ENCODE peak calls at places on chromosomes 6 and 20, in seven cellular contexts. R, J, T, O, Y, F and D are unnamed samples.

GRCh38 chr6:11618533-11618932 is 81.0 kb downstream of the TMEM170B start:
- DNase-seq in Y (no peak), F (no peak), T (no peak), J (no peak), R (no peak), O (no peak), D (no peak)

GRCh38 chr6:139680819-139681218 is 306.4 kb upstream of the CITED2 start:
- DNase-seq in T (peak; percentile 39), J (no peak), F (no peak), R (no peak), O (no peak), Y (no peak), D (no peak)

GRCh38 chr6:53313784-53314382 is 34.9 kb downstream of the ELOVL5 start:
- DNase-seq in Y (peak; percentile 27), F (no peak), J (no peak), O (no peak), T (no peak), R (no peak), D (no peak)

GRCh38 chr20:57118107-57118769 is 148.2 kb downstream of the BMP7 start:
- DNase-seq in Y (peak; percentile 59), T (no peak), J (no peak), R (no peak), O (no peak), F (no peak), D (no peak)

GRCh38 chr6:42166444-42167141 is 6.6 kb upstream of the GUCA1A start:
- DNase-seq in Y (peak; percentile 95), J (peak; percentile 77), F (peak; percentile 70), R (peak; percentile 59), T (peak; percentile 95), O (peak; percentile 78), D (peak; percentile 76)

GRCh38 chr20:5996765-5997164 is 46.3 kb downstream of the MCM8 start:
- DNase-seq in F (no peak), J (peak; percentile 22), O (no peak), T (no peak), R (no peak), Y (no peak), D (no peak)

GRCh38 chr6:44002591-44003344 is 124.5 kb downstream of the MRPL14 start:
- DNase-seq in Y (no peak), J (peak; percentile 70), F (peak; percentile 51), O (no peak), T (peak; percentile 88), R (peak; percentile 43), D (peak; percentile 90)

GRCh38 chr6:78910611-78911134 is 43.3 kb downstream of the IRAK1BP1 start:
- DNase-seq in R (no peak), F (no peak), J (peak; percentile 16), O (no peak), Y (no peak), T (no peak), D (peak; percentile 5)

GRCh38 chr6:13574149-13574570 is 241 bp upstream of the SIRT5 start:
- DNase-seq in R (peak; percentile 96), F (peak; percentile 94), O (peak; percentile 69), J (peak; percentile 94), Y (peak; percentile 99), T (peak; percentile 98), D (peak; percentile 95)

GRCh38 chr20:18657575-18657974 is 69.7 kb downstream of the DTD1 start:
- DNase-seq in Y (no peak), T (no peak), J (no peak), F (no peak), O (no peak), R (no peak), D (no peak)

GRCh38 chr6:43120938-43121913 is 45.1 kb downstream of the PTK7 start:
- DNase-seq in R (no peak), F (peak; percentile 41), Y (no peak), J (peak; percentile 41), O (no peak), T (peak; percentile 37), D (peak; percentile 42)

DNA sequence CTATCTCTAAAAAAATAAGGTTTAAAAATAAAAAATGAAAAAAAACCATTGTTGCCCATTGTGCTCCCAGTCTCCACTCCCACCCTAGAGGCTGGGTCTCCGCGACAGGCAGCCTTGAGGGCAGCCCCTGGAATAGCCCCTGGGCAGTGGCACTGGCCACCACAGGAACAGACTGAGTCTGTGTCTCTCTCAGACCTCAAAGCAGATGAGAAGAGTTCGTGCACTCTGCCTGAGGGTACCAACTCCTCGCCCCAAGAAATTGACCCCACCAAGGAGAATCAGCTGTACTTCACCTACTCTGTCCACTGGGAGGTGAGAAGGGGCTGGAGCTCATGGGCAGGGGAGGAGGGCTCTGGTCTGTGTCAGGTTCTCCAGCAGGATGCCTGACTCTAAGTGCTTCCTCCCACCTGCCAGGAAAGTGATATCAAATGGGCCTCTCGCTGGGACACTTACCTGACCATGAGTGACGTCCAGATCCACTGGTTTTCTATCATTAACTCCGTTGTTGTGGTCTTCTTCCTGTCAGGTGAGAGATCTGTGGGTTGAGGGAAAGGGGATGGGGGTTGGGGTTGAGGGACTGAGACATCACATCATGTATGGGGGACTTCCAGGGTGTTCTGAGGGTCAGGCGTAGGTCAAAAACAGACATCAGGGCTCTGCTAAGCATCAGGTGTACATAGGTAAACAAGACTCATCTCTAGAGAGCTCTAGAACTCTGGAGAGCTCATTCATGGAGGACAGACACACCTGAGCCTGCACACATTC is 35.6 kb downstream of the TM9SF4 start:
- DNase-seq in O (no peak), R (no peak), T (no peak), Y (no peak), J (no peak), F (no peak), D (no peak)
- H3K36me3 ChIP-seq in O (peaks cover 36% of the 10 kb centered on the region), R (no peaks in the 10 kb centered on the region), T (peaks cover 72% of the 10 kb centered on the region), Y (peaks cover 81% of the 10 kb centered on the region), J (peaks cover 64% of the 10 kb centered on the region), F (peaks cover 34% of the 10 kb centered on the region), D (peaks cover 59% of the 10 kb centered on the region)

DNA sequence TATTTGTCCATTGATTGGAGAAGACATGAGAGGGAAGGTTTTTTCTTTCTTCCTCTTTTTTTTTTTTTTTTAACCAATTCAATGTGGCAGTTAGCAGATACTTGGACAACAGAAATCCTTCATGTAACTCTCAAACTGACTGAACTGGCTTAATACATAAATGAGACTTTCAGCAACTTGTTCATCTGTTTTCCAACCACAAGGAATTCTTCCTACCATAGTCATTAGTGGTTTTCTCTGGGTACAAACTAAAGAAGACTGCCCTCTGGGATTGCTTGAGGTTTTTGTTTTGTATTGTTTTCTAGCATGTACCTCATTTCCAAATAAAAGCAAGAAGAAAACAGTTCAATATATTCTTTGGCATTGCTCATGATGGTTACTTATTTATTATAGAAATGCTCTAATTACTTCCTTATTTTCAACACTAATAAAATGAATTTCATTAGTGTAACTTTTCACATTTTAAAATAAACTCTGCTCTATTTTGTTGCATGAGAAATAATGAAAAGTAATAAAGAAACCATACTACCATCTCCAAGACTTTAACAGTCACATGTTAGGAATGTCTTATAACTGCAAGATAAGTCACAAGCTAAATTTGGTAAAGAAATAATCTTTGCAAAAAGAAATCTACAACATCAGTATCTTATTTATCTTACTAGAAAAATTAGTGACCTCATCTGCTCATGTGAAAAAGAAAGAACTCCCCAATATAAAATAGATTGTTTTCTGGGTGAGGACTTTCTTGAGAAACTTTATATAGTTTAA is 52.0 kb downstream of the ME1 start:
- DNase-seq in T (no peak), J (no peak), R (no peak), Y (no peak), F (no peak), O (no peak), D (no peak)
- H3K27ac ChIP-seq in T (no peak overlapping the region), J (no peak overlapping the region), R (no peak overlapping the region), Y (no peak overlapping the region), F (no peak overlapping the region), O (no peak overlapping the region), D (no peak overlapping the region)

GRCh38 chr20:64194269-64194668 is 30.0 kb downstream of the MYT1 start:
- DNase-seq in J (no peak), F (no peak), O (no peak), T (no peak), R (no peak), Y (no peak), D (no peak)

GRCh38 chr20:64199395-64199794 is 35.1 kb downstream of the MYT1 start:
- DNase-seq in J (no peak), O (no peak), R (no peak), T (no peak), Y (no peak), F (no peak), D (no peak)

GRCh38 chr20:64200740-64201139 is 36.5 kb downstream of the MYT1 start:
- DNase-seq in Y (no peak), T (no peak), F (no peak), O (no peak), J (no peak), R (no peak), D (no peak)

GRCh38 chr20:64198347-64198746 is 34.1 kb downstream of the MYT1 start:
- DNase-seq in T (no peak), J (no peak), F (no peak), O (no peak), Y (no peak), R (no peak), D (no peak)

DNA sequence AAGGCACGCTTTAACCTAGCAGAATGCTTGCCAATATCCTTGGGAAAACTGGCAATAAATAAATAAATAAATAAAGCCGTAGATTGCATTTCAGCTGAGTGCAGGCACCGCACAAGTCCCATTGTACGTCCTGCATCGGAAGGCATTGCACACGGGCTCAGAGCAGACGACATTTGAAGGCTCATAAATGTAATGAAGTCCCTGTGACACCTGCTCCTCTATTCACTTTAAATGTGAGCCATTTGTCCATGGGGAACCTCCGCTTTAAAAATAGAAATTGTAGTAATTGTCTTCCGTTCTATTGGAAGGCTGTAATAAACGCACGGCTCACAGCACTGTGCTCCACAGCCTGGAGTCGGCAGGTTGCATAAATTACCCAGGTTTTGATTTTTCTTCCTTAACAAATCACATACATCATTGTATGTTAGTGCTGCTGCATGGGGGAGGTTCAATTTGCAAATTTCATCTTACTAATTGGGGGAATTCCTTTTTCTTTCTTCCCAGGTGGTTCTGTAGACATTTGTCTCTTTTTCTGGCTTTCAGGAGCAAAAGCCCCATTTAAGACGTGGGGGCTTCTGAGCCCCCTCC is 32.7 kb downstream of the MYT1 start:
- DNase-seq in R (no peak), T (no peak), J (no peak), Y (no peak), O (no peak), F (no peak), D (no peak)
- H3K27me3 ChIP-seq in R (no peaks in the 10 kb centered on the region), T (no peaks in the 10 kb centered on the region), J (no peaks in the 10 kb centered on the region), Y (peaks cover 91% of the 10 kb centered on the region), O (peaks cover 9% of the 10 kb centered on the region), F (no peaks in the 10 kb centered on the region), D (no peaks in the 10 kb centered on the region)

DNA sequence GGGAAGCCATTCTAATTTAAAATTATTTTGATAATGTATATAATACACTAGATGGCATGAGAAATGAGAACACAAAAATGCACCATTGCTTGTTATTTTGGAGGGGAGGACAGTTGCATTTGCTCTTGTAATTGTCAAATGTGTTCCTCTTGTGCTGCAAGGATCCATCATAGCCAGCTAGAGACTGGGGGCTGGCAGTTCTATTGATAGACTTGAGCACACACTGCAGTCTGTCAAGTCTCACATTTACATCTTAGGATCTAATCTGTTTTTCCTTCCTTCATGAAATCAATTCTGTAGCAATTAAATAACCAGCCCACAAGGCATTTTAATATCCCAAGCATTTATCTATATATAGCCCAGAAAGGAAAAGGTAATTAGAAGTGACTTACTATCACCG is 143.1 kb upstream of the STXBP5 start:
- DNase-seq in J (no peak), T (no peak), O (no peak), F (no peak), Y (no peak), R (no peak), D (no peak)
- H3K36me3 ChIP-seq in J (no peaks in the 10 kb centered on the region), T (no peaks in the 10 kb centered on the region), O (no peaks in the 10 kb centered on the region), F (no peaks in the 10 kb centered on the region), Y (no peaks in the 10 kb centered on the region), R (no peaks in the 10 kb centered on the region), D (no peaks in the 10 kb centered on the region)